ENCODE peak calls at places on chromosome 5, in five cellular contexts. One of them, this sample, is unnamed.

GRCh38 chr5:154215531-154215930 is 25.0 kb downstream of the GALNT10 start:
- DNase-seq in gastrocnemius medialis: no peak
- DNase-seq in fibroblast of the aortic adventitia: no peak
- DNase-seq in prostate gland: no peak
- DNase-seq in PC-9: no peak
- DNase-seq in this sample: no peak

GRCh38 chr5:93078082-93079038 is 502.7 kb downstream of the NR2F1-AS1 start:
- DNase-seq in gastrocnemius medialis: peak; percentile 13
- DNase-seq in PC-9: peak; percentile 99
- DNase-seq in prostate gland: peak; percentile 17
- DNase-seq in fibroblast of the aortic adventitia: peak; percentile 94
- DNase-seq in this sample: peak; percentile 33

GRCh38 chr5:39675676-39676075 is 250.9 kb upstream of the DAB2 start:
- DNase-seq in PC-9: no peak
- DNase-seq in fibroblast of the aortic adventitia: no peak
- DNase-seq in prostate gland: no peak
- DNase-seq in gastrocnemius medialis: no peak
- DNase-seq in this sample: no peak

GRCh38 chr5:101425345-101425744 is 522.3 kb upstream of the ST8SIA4 start:
- DNase-seq in fibroblast of the aortic adventitia: peak; percentile 31
- DNase-seq in PC-9: no peak
- DNase-seq in prostate gland: no peak
- DNase-seq in gastrocnemius medialis: no peak
- DNase-seq in this sample: no peak

GRCh38 chr5:143066556-143067281 is 296.5 kb downstream of the ARHGAP26 start:
- DNase-seq in prostate gland: no peak
- DNase-seq in PC-9: no peak
- DNase-seq in gastrocnemius medialis: peak; percentile 75
- DNase-seq in fibroblast of the aortic adventitia: no peak
- DNase-seq in this sample: peak; percentile 49

GRCh38 chr5:173513521-173513991 is 102.9 kb downstream of the BOD1 start:
- DNase-seq in fibroblast of the aortic adventitia: peak; percentile 73
- DNase-seq in gastrocnemius medialis: no peak
- DNase-seq in PC-9: peak; percentile 97
- DNase-seq in prostate gland: no peak
- DNase-seq in this sample: no peak

GRCh38 chr5:167105951-167106350 is 1185.5 kb upstream of the WWC1 start:
- DNase-seq in fibroblast of the aortic adventitia: no peak
- DNase-seq in PC-9: no peak
- DNase-seq in gastrocnemius medialis: no peak
- DNase-seq in prostate gland: no peak
- DNase-seq in this sample: no peak

GRCh38 chr5:39775058-39775457 is 350.3 kb upstream of the DAB2 start:
- DNase-seq in prostate gland: no peak
- DNase-seq in PC-9: no peak
- DNase-seq in gastrocnemius medialis: no peak
- DNase-seq in fibroblast of the aortic adventitia: peak; percentile 48
- DNase-seq in this sample: no peak

GRCh38 chr5:52727001-52727400 is 60.7 kb upstream of the ITGA1 start:
- DNase-seq in gastrocnemius medialis: no peak
- DNase-seq in prostate gland: no peak
- DNase-seq in fibroblast of the aortic adventitia: no peak
- DNase-seq in PC-9: no peak
- DNase-seq in this sample: no peak

GRCh38 chr5:157342822-157343402 is 77.0 kb downstream of the CYFIP2 start:
- DNase-seq in prostate gland: no peak
- DNase-seq in gastrocnemius medialis: no peak
- DNase-seq in PC-9: no peak
- DNase-seq in fibroblast of the aortic adventitia: peak; percentile 22
- DNase-seq in this sample: peak; percentile 55

GRCh38 chr5:61640631-61641030 is 308.6 kb downstream of the ZSWIM6 start:
- DNase-seq in fibroblast of the aortic adventitia: peak; percentile 61
- DNase-seq in gastrocnemius medialis: no peak
- DNase-seq in PC-9: no peak
- DNase-seq in prostate gland: no peak
- DNase-seq in this sample: no peak

GRCh38 chr5:44242791-44243190 is 146.4 kb downstream of the FGF10 start:
- DNase-seq in PC-9: no peak
- DNase-seq in prostate gland: no peak
- DNase-seq in gastrocnemius medialis: no peak
- DNase-seq in fibroblast of the aortic adventitia: no peak
- DNase-seq in this sample: no peak

GRCh38 chr5:31620071-31620470 is 18.9 kb upstream of the PDZD2 start:
- DNase-seq in fibroblast of the aortic adventitia: no peak
- DNase-seq in PC-9: no peak
- DNase-seq in prostate gland: no peak
- DNase-seq in gastrocnemius medialis: no peak
- DNase-seq in this sample: no peak

GRCh38 chr5:179475211-179475840 is 75.0 kb upstream of the RUFY1 start:
- DNase-seq in prostate gland: no peak
- DNase-seq in PC-9: no peak
- DNase-seq in fibroblast of the aortic adventitia: no peak
- DNase-seq in gastrocnemius medialis: no peak
- DNase-seq in this sample: no peak

GRCh38 chr5:172906436-172906835 is 52.8 kb upstream of the RPL26L1 start:
- DNase-seq in gastrocnemius medialis: no peak
- DNase-seq in fibroblast of the aortic adventitia: peak; percentile 83
- DNase-seq in PC-9: no peak
- DNase-seq in prostate gland: no peak
- DNase-seq in this sample: no peak

GRCh38 chr5:21152611-21153010 is 1164.6 kb upstream of the CDH18 start:
- DNase-seq in prostate gland: peak; percentile 16
- DNase-seq in gastrocnemius medialis: no peak
- DNase-seq in PC-9: peak; percentile 91
- DNase-seq in fibroblast of the aortic adventitia: peak; percentile 87
- DNase-seq in this sample: no peak

GRCh38 chr5:32539981-32540380 is 45.4 kb upstream of the SUB1 start:
- DNase-seq in PC-9: no peak
- DNase-seq in gastrocnemius medialis: no peak
- DNase-seq in prostate gland: no peak
- DNase-seq in fibroblast of the aortic adventitia: no peak
- DNase-seq in this sample: no peak

GRCh38 chr5:107021575-107021974 is 649.2 kb downstream of the EFNA5 start:
- DNase-seq in gastrocnemius medialis: no peak
- DNase-seq in prostate gland: no peak
- DNase-seq in PC-9: no peak
- DNase-seq in fibroblast of the aortic adventitia: no peak
- DNase-seq in this sample: no peak

GRCh38 chr5:172891716-172892421 is 57.8 kb downstream of the ERGIC1 start:
- DNase-seq in gastrocnemius medialis: peak; percentile 55
- DNase-seq in fibroblast of the aortic adventitia: peak; percentile 70
- DNase-seq in prostate gland: no peak
- DNase-seq in PC-9: no peak
- DNase-seq in this sample: peak; percentile 72

GRCh38 chr5:34580983-34581382 is 75.1 kb upstream of the RAI14 start:
- DNase-seq in PC-9: no peak
- DNase-seq in gastrocnemius medialis: no peak
- DNase-seq in prostate gland: no peak
- DNase-seq in fibroblast of the aortic adventitia: no peak
- DNase-seq in this sample: no peak

GRCh38 chr5:59769041-59769360 is 124.5 kb downstream of the PDE4D start:
- DNase-seq in gastrocnemius medialis: no peak
- DNase-seq in PC-9: no peak
- DNase-seq in fibroblast of the aortic adventitia: no peak
- DNase-seq in prostate gland: no peak
- DNase-seq in this sample: no peak

GRCh38 chr5:39224196-39224754 is 4.9 kb upstream of the FYB1 start:
- DNase-seq in prostate gland: no peak
- DNase-seq in PC-9: peak; percentile 70
- DNase-seq in gastrocnemius medialis: peak; percentile 61
- DNase-seq in fibroblast of the aortic adventitia: peak; percentile 44
- DNase-seq in this sample: peak; percentile 82

GRCh38 chr5:136364307-136364706 is 1.0 kb downstream of the TRPC7 start:
- DNase-seq in fibroblast of the aortic adventitia: no peak
- DNase-seq in PC-9: no peak
- DNase-seq in prostate gland: no peak
- DNase-seq in gastrocnemius medialis: no peak
- DNase-seq in this sample: no peak

GRCh38 chr5:79560774-79561524 is 47.0 kb upstream of the HOMER1 start:
- DNase-seq in fibroblast of the aortic adventitia: peak; percentile 75
- DNase-seq in gastrocnemius medialis: no peak
- DNase-seq in prostate gland: no peak
- DNase-seq in PC-9: no peak
- DNase-seq in this sample: no peak

GRCh38 chr5:669111-669841 is 23.9 kb downstream of the TPPP start:
- DNase-seq in fibroblast of the aortic adventitia: no peak
- DNase-seq in gastrocnemius medialis: no peak
- DNase-seq in prostate gland: no peak
- DNase-seq in PC-9: no peak
- DNase-seq in this sample: peak; percentile 75